ENCODE peak calls at places on chromosomes 2 and 18, in nine cellular contexts. One of them, this sample, is unnamed.

GRCh38 chr2:193371200-193371599 is 1176.5 kb upstream of the TMEFF2 start:
- DNase-seq in bronchial epithelial cell: no peak
- DNase-seq in heart right ventricle: no peak
- DNase-seq in renal cortical epithelial cell: peak
- DNase-seq in endothelial cell: no peak
- DNase-seq in effector CD4-positive, alpha-beta T cell: no peak
- DNase-seq in colonic mucosa: no peak
- DNase-seq in stimulated activated CD4-positive, alpha-beta T cell treated with anti-CD3 and anti-CD28 coated beads, TNF-alpha, amount 100 ng/mL, for 48 hours: no peak
- DNase-seq in OCI-M1: no peak
- DNase-seq in this sample: no peak

GRCh38 chr18:29512203-29512602 is 1335.3 kb upstream of the CDH2 start:
- DNase-seq in bronchial epithelial cell: no peak
- DNase-seq in renal cortical epithelial cell: no peak
- DNase-seq in heart right ventricle: no peak
- DNase-seq in endothelial cell: no peak
- DNase-seq in colonic mucosa: no peak
- DNase-seq in stimulated activated CD4-positive, alpha-beta T cell treated with anti-CD3 and anti-CD28 coated beads, TNF-alpha, amount 100 ng/mL, for 48 hours: no peak
- DNase-seq in effector CD4-positive, alpha-beta T cell: no peak
- DNase-seq in OCI-M1: no peak
- DNase-seq in this sample: no peak

GRCh38 chr2:48131503-48132293 is 225.4 kb upstream of the FBXO11 start:
- DNase-seq in OCI-M1: no peak
- DNase-seq in effector CD4-positive, alpha-beta T cell: no peak
- DNase-seq in bronchial epithelial cell: peak
- DNase-seq in heart right ventricle: no peak
- DNase-seq in endothelial cell: no peak
- DNase-seq in stimulated activated CD4-positive, alpha-beta T cell treated with anti-CD3 and anti-CD28 coated beads, TNF-alpha, amount 100 ng/mL, for 48 hours: no peak
- DNase-seq in colonic mucosa: no peak
- DNase-seq in renal cortical epithelial cell: peak
- DNase-seq in this sample: no peak

GRCh38 chr2:132645176-132645575 is 24.8 kb downstream of the LYPD1 start:
- DNase-seq in effector CD4-positive, alpha-beta T cell: no peak
- DNase-seq in renal cortical epithelial cell: no peak
- DNase-seq in colonic mucosa: no peak
- DNase-seq in bronchial epithelial cell: peak
- DNase-seq in OCI-M1: no peak
- DNase-seq in endothelial cell: no peak
- DNase-seq in stimulated activated CD4-positive, alpha-beta T cell treated with anti-CD3 and anti-CD28 coated beads, TNF-alpha, amount 100 ng/mL, for 48 hours: no peak
- DNase-seq in heart right ventricle: no peak
- DNase-seq in this sample: no peak

GRCh38 chr2:234674781-234675201 is 177.9 kb upstream of the ARL4C start:
- DNase-seq in colonic mucosa: no peak
- DNase-seq in stimulated activated CD4-positive, alpha-beta T cell treated with anti-CD3 and anti-CD28 coated beads, TNF-alpha, amount 100 ng/mL, for 48 hours: no peak
- DNase-seq in heart right ventricle: no peak
- DNase-seq in bronchial epithelial cell: peak
- DNase-seq in renal cortical epithelial cell: peak
- DNase-seq in effector CD4-positive, alpha-beta T cell: no peak
- DNase-seq in endothelial cell: no peak
- DNase-seq in OCI-M1: no peak
- DNase-seq in this sample: no peak

GRCh38 chr2:168155680-168156079 is 91.7 kb downstream of the STK39 start:
- DNase-seq in heart right ventricle: no peak
- DNase-seq in effector CD4-positive, alpha-beta T cell: no peak
- DNase-seq in OCI-M1: no peak
- DNase-seq in colonic mucosa: no peak
- DNase-seq in stimulated activated CD4-positive, alpha-beta T cell treated with anti-CD3 and anti-CD28 coated beads, TNF-alpha, amount 100 ng/mL, for 48 hours: no peak
- DNase-seq in bronchial epithelial cell: no peak
- DNase-seq in endothelial cell: no peak
- DNase-seq in renal cortical epithelial cell: no peak
- DNase-seq in this sample: no peak

GRCh38 chr2:69720922-69721491 is 20.9 kb upstream of the ANXA4 start:
- DNase-seq in bronchial epithelial cell: no peak
- DNase-seq in colonic mucosa: no peak
- DNase-seq in heart right ventricle: no peak
- DNase-seq in endothelial cell: no peak
- DNase-seq in stimulated activated CD4-positive, alpha-beta T cell treated with anti-CD3 and anti-CD28 coated beads, TNF-alpha, amount 100 ng/mL, for 48 hours: no peak
- DNase-seq in effector CD4-positive, alpha-beta T cell: no peak
- DNase-seq in OCI-M1: no peak
- DNase-seq in renal cortical epithelial cell: no peak
- DNase-seq in this sample: no peak

GRCh38 chr2:95305341-95306058 is 8.4 kb downstream of the KCNIP3 start:
- DNase-seq in effector CD4-positive, alpha-beta T cell: no peak
- DNase-seq in OCI-M1: no peak
- DNase-seq in colonic mucosa: peak
- DNase-seq in endothelial cell: no peak
- DNase-seq in stimulated activated CD4-positive, alpha-beta T cell treated with anti-CD3 and anti-CD28 coated beads, TNF-alpha, amount 100 ng/mL, for 48 hours: no peak
- DNase-seq in bronchial epithelial cell: no peak
- DNase-seq in renal cortical epithelial cell: peak
- DNase-seq in heart right ventricle: no peak
- DNase-seq in this sample: no peak

GRCh38 chr2:210428415-210429179 is 48.0 kb downstream of the LANCL1 start:
- DNase-seq in stimulated activated CD4-positive, alpha-beta T cell treated with anti-CD3 and anti-CD28 coated beads, TNF-alpha, amount 100 ng/mL, for 48 hours: no peak
- DNase-seq in OCI-M1: no peak
- DNase-seq in renal cortical epithelial cell: no peak
- DNase-seq in effector CD4-positive, alpha-beta T cell: no peak
- DNase-seq in heart right ventricle: no peak
- DNase-seq in endothelial cell: no peak
- DNase-seq in colonic mucosa: no peak
- DNase-seq in bronchial epithelial cell: peak
- DNase-seq in this sample: no peak

GRCh38 chr2:178072383-178073301 is at the start of gene PDE11A:
- DNase-seq in renal cortical epithelial cell: peak
- DNase-seq in OCI-M1: peak
- DNase-seq in heart right ventricle: peak
- DNase-seq in colonic mucosa: peak
- DNase-seq in bronchial epithelial cell: peak
- DNase-seq in stimulated activated CD4-positive, alpha-beta T cell treated with anti-CD3 and anti-CD28 coated beads, TNF-alpha, amount 100 ng/mL, for 48 hours: peak
- DNase-seq in endothelial cell: peak
- DNase-seq in effector CD4-positive, alpha-beta T cell: no peak
- DNase-seq in this sample: peak

GRCh38 chr2:177689623-177690022 is 297.1 kb downstream of the AGPS start:
- DNase-seq in endothelial cell: no peak
- DNase-seq in heart right ventricle: no peak
- DNase-seq in bronchial epithelial cell: no peak
- DNase-seq in effector CD4-positive, alpha-beta T cell: no peak
- DNase-seq in colonic mucosa: no peak
- DNase-seq in renal cortical epithelial cell: no peak
- DNase-seq in OCI-M1: peak
- DNase-seq in stimulated activated CD4-positive, alpha-beta T cell treated with anti-CD3 and anti-CD28 coated beads, TNF-alpha, amount 100 ng/mL, for 48 hours: no peak
- DNase-seq in this sample: no peak

GRCh38 chr18:11167778-11168177 is 18.4 kb upstream of the PIEZO2 start:
- DNase-seq in stimulated activated CD4-positive, alpha-beta T cell treated with anti-CD3 and anti-CD28 coated beads, TNF-alpha, amount 100 ng/mL, for 48 hours: no peak
- DNase-seq in colonic mucosa: no peak
- DNase-seq in OCI-M1: no peak
- DNase-seq in heart right ventricle: no peak
- DNase-seq in endothelial cell: no peak
- DNase-seq in renal cortical epithelial cell: no peak
- DNase-seq in bronchial epithelial cell: no peak
- DNase-seq in effector CD4-positive, alpha-beta T cell: no peak
- DNase-seq in this sample: no peak

GRCh38 chr2:186761814-186762213 is 68.0 kb downstream of the FAM171B start:
- DNase-seq in bronchial epithelial cell: no peak
- DNase-seq in colonic mucosa: no peak
- DNase-seq in endothelial cell: no peak
- DNase-seq in effector CD4-positive, alpha-beta T cell: no peak
- DNase-seq in heart right ventricle: no peak
- DNase-seq in OCI-M1: no peak
- DNase-seq in stimulated activated CD4-positive, alpha-beta T cell treated with anti-CD3 and anti-CD28 coated beads, TNF-alpha, amount 100 ng/mL, for 48 hours: no peak
- DNase-seq in renal cortical epithelial cell: no peak
- DNase-seq in this sample: no peak

GRCh38 chr2:111617804-111618576 is 266.0 kb downstream of the ANAPC1 start:
- DNase-seq in heart right ventricle: peak
- DNase-seq in OCI-M1: no peak
- DNase-seq in stimulated activated CD4-positive, alpha-beta T cell treated with anti-CD3 and anti-CD28 coated beads, TNF-alpha, amount 100 ng/mL, for 48 hours: no peak
- DNase-seq in effector CD4-positive, alpha-beta T cell: no peak
- DNase-seq in endothelial cell: no peak
- DNase-seq in bronchial epithelial cell: no peak
- DNase-seq in renal cortical epithelial cell: peak
- DNase-seq in colonic mucosa: no peak
- DNase-seq in this sample: peak

GRCh38 chr2:72915907-72916742 is 1.2 kb upstream of the EMX1 start:
- DNase-seq in colonic mucosa: peak
- DNase-seq in bronchial epithelial cell: no peak
- DNase-seq in stimulated activated CD4-positive, alpha-beta T cell treated with anti-CD3 and anti-CD28 coated beads, TNF-alpha, amount 100 ng/mL, for 48 hours: no peak
- DNase-seq in renal cortical epithelial cell: no peak
- DNase-seq in effector CD4-positive, alpha-beta T cell: no peak
- DNase-seq in endothelial cell: peak
- DNase-seq in heart right ventricle: no peak
- DNase-seq in OCI-M1: no peak
- DNase-seq in this sample: peak

GRCh38 chr2:42368817-42369550 is 8.0 kb upstream of the COX7A2L start:
- DNase-seq in colonic mucosa: peak
- DNase-seq in OCI-M1: no peak
- DNase-seq in heart right ventricle: peak
- DNase-seq in effector CD4-positive, alpha-beta T cell: no peak
- DNase-seq in bronchial epithelial cell: peak
- DNase-seq in stimulated activated CD4-positive, alpha-beta T cell treated with anti-CD3 and anti-CD28 coated beads, TNF-alpha, amount 100 ng/mL, for 48 hours: no peak
- DNase-seq in endothelial cell: peak
- DNase-seq in renal cortical epithelial cell: no peak
- DNase-seq in this sample: no peak

GRCh38 chr2:47771211-47771610 is 11.7 kb upstream of the MSH6 start:
- DNase-seq in bronchial epithelial cell: peak
- DNase-seq in OCI-M1: peak
- DNase-seq in endothelial cell: no peak
- DNase-seq in effector CD4-positive, alpha-beta T cell: no peak
- DNase-seq in heart right ventricle: no peak
- DNase-seq in renal cortical epithelial cell: peak
- DNase-seq in stimulated activated CD4-positive, alpha-beta T cell treated with anti-CD3 and anti-CD28 coated beads, TNF-alpha, amount 100 ng/mL, for 48 hours: no peak
- DNase-seq in colonic mucosa: no peak
- DNase-seq in this sample: no peak

GRCh38 chr2:54638774-54639187 is 84.7 kb upstream of the EML6 start:
- DNase-seq in OCI-M1: no peak
- DNase-seq in stimulated activated CD4-positive, alpha-beta T cell treated with anti-CD3 and anti-CD28 coated beads, TNF-alpha, amount 100 ng/mL, for 48 hours: no peak
- DNase-seq in renal cortical epithelial cell: no peak
- DNase-seq in endothelial cell: no peak
- DNase-seq in colonic mucosa: no peak
- DNase-seq in heart right ventricle: no peak
- DNase-seq in bronchial epithelial cell: no peak
- DNase-seq in effector CD4-positive, alpha-beta T cell: no peak
- DNase-seq in this sample: no peak

GRCh38 chr2:5394223-5394622 is 298.0 kb upstream of the SOX11 start:
- DNase-seq in OCI-M1: no peak
- DNase-seq in effector CD4-positive, alpha-beta T cell: no peak
- DNase-seq in colonic mucosa: no peak
- DNase-seq in bronchial epithelial cell: no peak
- DNase-seq in heart right ventricle: no peak
- DNase-seq in renal cortical epithelial cell: no peak
- DNase-seq in endothelial cell: no peak
- DNase-seq in stimulated activated CD4-positive, alpha-beta T cell treated with anti-CD3 and anti-CD28 coated beads, TNF-alpha, amount 100 ng/mL, for 48 hours: no peak
- DNase-seq in this sample: no peak

GRCh38 chr2:95346738-95347671 is 49.9 kb downstream of the KCNIP3 start:
- DNase-seq in bronchial epithelial cell: no peak
- DNase-seq in colonic mucosa: peak
- DNase-seq in endothelial cell: peak
- DNase-seq in heart right ventricle: no peak
- DNase-seq in stimulated activated CD4-positive, alpha-beta T cell treated with anti-CD3 and anti-CD28 coated beads, TNF-alpha, amount 100 ng/mL, for 48 hours: no peak
- DNase-seq in renal cortical epithelial cell: no peak
- DNase-seq in OCI-M1: no peak
- DNase-seq in effector CD4-positive, alpha-beta T cell: no peak
- DNase-seq in this sample: peak

GRCh38 chr2:391658-392170 is 103.8 kb upstream of the ALKAL2 start:
- DNase-seq in heart right ventricle: no peak
- DNase-seq in renal cortical epithelial cell: no peak
- DNase-seq in endothelial cell: no peak
- DNase-seq in bronchial epithelial cell: no peak
- DNase-seq in stimulated activated CD4-positive, alpha-beta T cell treated with anti-CD3 and anti-CD28 coated beads, TNF-alpha, amount 100 ng/mL, for 48 hours: no peak
- DNase-seq in OCI-M1: no peak
- DNase-seq in effector CD4-positive, alpha-beta T cell: no peak
- DNase-seq in colonic mucosa: no peak
- DNase-seq in this sample: no peak

GRCh38 chr18:8610442-8610801 is 1.2 kb downstream of the RAB12 start:
- DNase-seq in OCI-M1: peak
- DNase-seq in stimulated activated CD4-positive, alpha-beta T cell treated with anti-CD3 and anti-CD28 coated beads, TNF-alpha, amount 100 ng/mL, for 48 hours: no peak
- DNase-seq in colonic mucosa: no peak
- DNase-seq in effector CD4-positive, alpha-beta T cell: no peak
- DNase-seq in renal cortical epithelial cell: peak
- DNase-seq in bronchial epithelial cell: peak
- DNase-seq in heart right ventricle: peak
- DNase-seq in endothelial cell: no peak
- DNase-seq in this sample: no peak

GRCh38 chr2:19790291-19790690 is 111.5 kb downstream of the TTC32 start:
- DNase-seq in colonic mucosa: no peak
- DNase-seq in renal cortical epithelial cell: no peak
- DNase-seq in heart right ventricle: no peak
- DNase-seq in stimulated activated CD4-positive, alpha-beta T cell treated with anti-CD3 and anti-CD28 coated beads, TNF-alpha, amount 100 ng/mL, for 48 hours: no peak
- DNase-seq in bronchial epithelial cell: no peak
- DNase-seq in effector CD4-positive, alpha-beta T cell: no peak
- DNase-seq in endothelial cell: no peak
- DNase-seq in OCI-M1: no peak
- DNase-seq in this sample: no peak

GRCh38 chr18:50721006-50721405 is 98.8 kb downstream of the MRO start:
- DNase-seq in effector CD4-positive, alpha-beta T cell: no peak
- DNase-seq in stimulated activated CD4-positive, alpha-beta T cell treated with anti-CD3 and anti-CD28 coated beads, TNF-alpha, amount 100 ng/mL, for 48 hours: no peak
- DNase-seq in heart right ventricle: no peak
- DNase-seq in colonic mucosa: no peak
- DNase-seq in endothelial cell: no peak
- DNase-seq in renal cortical epithelial cell: no peak
- DNase-seq in bronchial epithelial cell: no peak
- DNase-seq in OCI-M1: no peak
- DNase-seq in this sample: no peak

GRCh38 chr2:12083713-12084420 is 337.4 kb downstream of the LPIN1 start:
- DNase-seq in bronchial epithelial cell: no peak
- DNase-seq in heart right ventricle: no peak
- DNase-seq in renal cortical epithelial cell: peak
- DNase-seq in colonic mucosa: no peak
- DNase-seq in endothelial cell: no peak
- DNase-seq in OCI-M1: peak
- DNase-seq in effector CD4-positive, alpha-beta T cell: no peak
- DNase-seq in stimulated activated CD4-positive, alpha-beta T cell treated with anti-CD3 and anti-CD28 coated beads, TNF-alpha, amount 100 ng/mL, for 48 hours: no peak
- DNase-seq in this sample: no peak

GRCh38 chr2:70145168-70145538 is 45.7 kb downstream of the C2orf42 start:
- DNase-seq in renal cortical epithelial cell: no peak
- DNase-seq in stimulated activated CD4-positive, alpha-beta T cell treated with anti-CD3 and anti-CD28 coated beads, TNF-alpha, amount 100 ng/mL, for 48 hours: no peak
- DNase-seq in colonic mucosa: no peak
- DNase-seq in endothelial cell: no peak
- DNase-seq in effector CD4-positive, alpha-beta T cell: no peak
- DNase-seq in bronchial epithelial cell: no peak
- DNase-seq in heart right ventricle: no peak
- DNase-seq in OCI-M1: no peak
- DNase-seq in this sample: no peak

GRCh38 chr2:23585218-23585945 is 200.4 kb downstream of the KLHL29 start:
- DNase-seq in OCI-M1: no peak
- DNase-seq in renal cortical epithelial cell: no peak
- DNase-seq in endothelial cell: no peak
- DNase-seq in bronchial epithelial cell: no peak
- DNase-seq in effector CD4-positive, alpha-beta T cell: no peak
- DNase-seq in heart right ventricle: no peak
- DNase-seq in stimulated activated CD4-positive, alpha-beta T cell treated with anti-CD3 and anti-CD28 coated beads, TNF-alpha, amount 100 ng/mL, for 48 hours: no peak
- DNase-seq in colonic mucosa: no peak
- DNase-seq in this sample: no peak

GRCh38 chr18:3593381-3593903 is 143.5 kb downstream of the TGIF1 start:
- DNase-seq in stimulated activated CD4-positive, alpha-beta T cell treated with anti-CD3 and anti-CD28 coated beads, TNF-alpha, amount 100 ng/mL, for 48 hours: no peak
- DNase-seq in effector CD4-positive, alpha-beta T cell: no peak
- DNase-seq in heart right ventricle: no peak
- DNase-seq in renal cortical epithelial cell: peak
- DNase-seq in bronchial epithelial cell: peak
- DNase-seq in endothelial cell: peak
- DNase-seq in OCI-M1: peak
- DNase-seq in colonic mucosa: no peak
- DNase-seq in this sample: no peak

GRCh38 chr2:170715062-170715931 is at the start of gene SP5:
- DNase-seq in stimulated activated CD4-positive, alpha-beta T cell treated with anti-CD3 and anti-CD28 coated beads, TNF-alpha, amount 100 ng/mL, for 48 hours: no peak
- DNase-seq in effector CD4-positive, alpha-beta T cell: peak
- DNase-seq in colonic mucosa: peak
- DNase-seq in OCI-M1: peak
- DNase-seq in endothelial cell: peak
- DNase-seq in heart right ventricle: peak
- DNase-seq in renal cortical epithelial cell: peak
- DNase-seq in bronchial epithelial cell: peak
- DNase-seq in this sample: peak

GRCh38 chr2:159146930-159147666 is 139.4 kb downstream of the WDSUB1 start:
- DNase-seq in OCI-M1: peak
- DNase-seq in bronchial epithelial cell: peak
- DNase-seq in stimulated activated CD4-positive, alpha-beta T cell treated with anti-CD3 and anti-CD28 coated beads, TNF-alpha, amount 100 ng/mL, for 48 hours: no peak
- DNase-seq in colonic mucosa: peak
- DNase-seq in heart right ventricle: peak
- DNase-seq in effector CD4-positive, alpha-beta T cell: no peak
- DNase-seq in renal cortical epithelial cell: no peak
- DNase-seq in endothelial cell: peak
- DNase-seq in this sample: no peak

GRCh38 chr18:80157708-80158343 is 48.8 kb downstream of the ADNP2 start:
- DNase-seq in OCI-M1: peak
- DNase-seq in effector CD4-positive, alpha-beta T cell: peak
- DNase-seq in colonic mucosa: peak
- DNase-seq in renal cortical epithelial cell: peak
- DNase-seq in stimulated activated CD4-positive, alpha-beta T cell treated with anti-CD3 and anti-CD28 coated beads, TNF-alpha, amount 100 ng/mL, for 48 hours: peak
- DNase-seq in bronchial epithelial cell: peak
- DNase-seq in heart right ventricle: peak
- DNase-seq in endothelial cell: peak
- DNase-seq in this sample: no peak

This sample was measured in tibial artery.